ENCODE peak calls at places on chromosomes 6 and 20, in seven cellular contexts. F is H9, L is mesenchymal stem cell, U is IMR-90, A is neuronal stem cell, J is mesendoderm, C is H1. Z is an unnamed sample.
A peak's percentile ranks its signal among the peaks of the same experiment; 100 is the strongest.

GRCh38 chr6:2900821-2901644 is 2.1 kb downstream of the SERPINB9 start:
- DNase-seq in J (peak; percentile 23), U (no peak), A (no peak), C (no peak), L (peak; percentile 13), F (peak; percentile 25), Z (no peak)

GRCh38 chr6:29758761-29759160 is 35.5 kb downstream of the HLA-F start:
- DNase-seq in U (no peak), L (no peak), J (no peak), F (peak; percentile 55), A (no peak), C (no peak), Z (no peak)

GRCh38 chr20:41135187-41135887 is 2.0 kb upstream of the PLCG1 start:
- DNase-seq in A (peak; percentile 30), L (peak; percentile 45), F (peak; percentile 81), U (peak; percentile 14), C (peak; percentile 53), J (peak; percentile 90), Z (no peak)

GRCh38 chr6:170291271-170292110 is 613 bp upstream of the DLL1 start:
- DNase-seq in F (peak; percentile 92), J (peak; percentile 58), U (no peak), A (peak; percentile 91), C (peak; percentile 67), L (no peak), Z (no peak)

GRCh38 chr20:35252037-35252461 is 25.6 kb downstream of the MMP24 start:
- DNase-seq in L (peak; percentile 38), C (no peak), U (no peak), F (no peak), J (no peak), A (no peak), Z (no peak)

GRCh38 chr20:35226775-35227681 is 538 bp downstream of the MMP24 start:
- DNase-seq in L (peak; percentile 56), C (no peak), A (peak; percentile 72), U (peak; percentile 34), F (peak; percentile 74), J (peak; percentile 66), Z (peak; percentile 54)

GRCh38 chr6:144036064-144036873 is 28.2 kb upstream of the PLAGL1 start:
- DNase-seq in A (peak; percentile 9), U (peak; percentile 40), J (peak; percentile 22), C (no peak), L (peak; percentile 57), F (peak; percentile 41), Z (peak; percentile 3)

GRCh38 chr6:9521152-9521530 is 893.7 kb downstream of the TFAP2A start:
- DNase-seq in C (no peak), U (no peak), J (no peak), L (no peak), F (no peak), A (no peak), Z (no peak)

GRCh38 chr20:6959900-6960312 is 192.4 kb downstream of the BMP2 start:
- DNase-seq in J (no peak), C (no peak), F (no peak), U (no peak), A (no peak), L (no peak), Z (peak; percentile 4)

GRCh38 chr20:52083627-52084232 is 107.8 kb downstream of the ZFP64 start:
- DNase-seq in F (peak; percentile 57), L (peak; percentile 74), C (peak; percentile 25), A (peak; percentile 59), U (peak; percentile 75), J (peak; percentile 64), Z (peak; percentile 48)

GRCh38 chr6:3427740-3428085 is 29.1 kb downstream of the SLC22A23 start:
- DNase-seq in F (no peak), L (no peak), J (no peak), A (no peak), U (no peak), C (no peak), Z (no peak)

GRCh38 chr6:17042422-17043147 is 59.3 kb upstream of the STMND1 start:
- DNase-seq in U (peak; percentile 68), J (peak; percentile 86), L (peak; percentile 73), F (peak; percentile 73), C (peak; percentile 41), A (peak; percentile 5), Z (peak; percentile 2)

GRCh38 chr20:9211016-9211760 is 142.3 kb downstream of the PLCB4 start:
- DNase-seq in J (no peak), L (no peak), A (no peak), U (no peak), C (no peak), F (no peak), Z (no peak)

GRCh38 chr20:1185316-1185741 is 548 bp upstream of the TMEM74B start:
- DNase-seq in J (peak; percentile 47), L (peak; percentile 13), U (no peak), C (no peak), A (peak; percentile 26), F (no peak), Z (peak; percentile 14)

GRCh38 chr20:36439040-36439730 is 102.1 kb upstream of the MYL9 start:
- DNase-seq in F (peak; percentile 86), L (peak; percentile 53), J (peak; percentile 76), A (peak; percentile 65), U (peak; percentile 43), C (peak; percentile 60), Z (peak; percentile 85)

GRCh38 chr6:65819152-65819551 is 112.1 kb upstream of the EYS start:
- DNase-seq in C (no peak), J (peak; percentile 12), L (peak; percentile 14), A (no peak), F (no peak), U (no peak), Z (no peak)

GRCh38 chr6:137197684-137198645 is 21.2 kb downstream of the IFNGR1 start:
- DNase-seq in J (no peak), U (no peak), C (no peak), A (no peak), L (no peak), F (no peak), Z (peak; percentile 61)

GRCh38 chr20:36744764-36745191 is 1.1 kb downstream of the NDRG3 start:
- DNase-seq in U (peak; percentile 22), F (peak; percentile 47), A (no peak), J (peak; percentile 83), L (no peak), C (no peak), Z (peak; percentile 8)

GRCh38 chr6:114142256-114142655 is 171.3 kb upstream of the HDAC2 start:
- DNase-seq in U (no peak), J (no peak), L (no peak), F (no peak), A (no peak), C (no peak), Z (no peak)

GRCh38 chr6:25253371-25253770 is 25.8 kb upstream of the CARMIL1 start:
- DNase-seq in F (no peak), J (no peak), C (no peak), U (no peak), L (no peak), A (no peak), Z (no peak)

GRCh38 chr6:44176935-44177509 is 18.4 kb downstream of the CAPN11 start:
- DNase-seq in A (no peak), J (no peak), F (no peak), C (no peak), U (no peak), L (no peak), Z (peak; percentile 8)

GRCh38 chr6:149118737-149119653 is 198.5 kb upstream of the TAB2 start:
- DNase-seq in U (no peak), C (no peak), L (no peak), J (no peak), A (no peak), F (no peak), Z (no peak)

GRCh38 chr6:1190361-1190760 is 121.5 kb upstream of the FOXQ1 start:
- DNase-seq in J (peak; percentile 92), U (peak; percentile 95), L (peak; percentile 92), A (no peak), F (no peak), C (peak; percentile 9), Z (peak; percentile 89)

DNA sequence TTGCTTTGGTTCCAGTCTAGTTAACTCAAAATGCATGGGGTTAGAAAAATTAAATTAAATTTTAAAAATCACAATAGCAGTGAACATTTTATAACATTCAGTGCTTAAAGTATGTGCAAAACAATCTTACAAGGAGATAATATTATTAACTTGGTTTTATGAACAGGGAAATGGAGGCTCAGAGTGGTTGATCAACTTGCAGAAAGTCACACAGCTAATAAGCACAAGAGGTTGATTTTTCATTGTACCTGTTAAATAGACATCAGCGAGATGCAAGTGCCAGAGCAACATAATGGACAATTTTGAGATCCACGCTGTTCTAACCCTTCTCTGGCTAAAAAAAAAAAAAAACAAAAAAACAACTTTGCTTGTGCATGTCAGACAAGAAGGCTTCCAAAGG is 219.8 kb downstream of the TSHZ2 start:
- DNase-seq in C (no peak), A (no peak), U (no peak), J (no peak), L (no peak), F (no peak), Z (no peak)
- H2BK5ac ChIP-seq in C (no peak overlapping the region), A (no peak overlapping the region), U (no peak overlapping the region), J (no peak overlapping the region), L (no peak overlapping the region), F (no peak overlapping the region), Z (no peak overlapping the region)

GRCh38 chr6:83756565-83756964 is 47.7 kb upstream of the SNAP91 start:
- DNase-seq in J (no peak), C (no peak), L (no peak), A (no peak), U (no peak), F (no peak), Z (no peak)
- H3K27ac ChIP-seq in J (no peak overlapping the region), C (no peak overlapping the region), L (no peak overlapping the region), A (no peak overlapping the region), U (no peak overlapping the region), F (no peak overlapping the region), Z (no peak overlapping the region)

DNA sequence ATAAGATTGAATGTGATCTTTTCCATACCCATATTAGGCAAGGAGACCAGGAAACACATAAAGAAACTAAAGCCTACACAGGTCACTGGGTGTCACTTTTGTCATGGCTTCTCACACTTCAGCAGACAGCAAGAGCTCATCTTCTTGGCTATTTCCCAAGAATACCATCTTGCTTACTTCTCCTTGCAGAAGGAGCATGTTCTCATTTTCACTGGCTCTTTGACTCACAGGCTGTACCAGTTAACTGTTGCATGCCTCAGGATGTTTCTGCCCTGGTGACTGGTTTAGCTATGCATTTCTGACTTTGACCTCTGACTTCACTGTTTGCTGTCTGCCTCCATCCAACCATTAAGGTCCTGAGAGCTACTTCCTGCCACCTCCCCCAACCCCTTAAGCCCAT is 40.3 kb upstream of the OGFRL1 start:
- DNase-seq in C (peak; percentile 7), U (peak; percentile 75), A (no peak), J (peak; percentile 93), L (peak; percentile 89), F (peak; percentile 31), Z (peak; percentile 48)
- H2AK5ac ChIP-seq in C (no peak overlapping the region), U (peak overlapping the region; percentile 52), A (no peak overlapping the region), J (no peak overlapping the region), L (no peak overlapping the region), F (no peak overlapping the region), Z (no peak overlapping the region)

DNA sequence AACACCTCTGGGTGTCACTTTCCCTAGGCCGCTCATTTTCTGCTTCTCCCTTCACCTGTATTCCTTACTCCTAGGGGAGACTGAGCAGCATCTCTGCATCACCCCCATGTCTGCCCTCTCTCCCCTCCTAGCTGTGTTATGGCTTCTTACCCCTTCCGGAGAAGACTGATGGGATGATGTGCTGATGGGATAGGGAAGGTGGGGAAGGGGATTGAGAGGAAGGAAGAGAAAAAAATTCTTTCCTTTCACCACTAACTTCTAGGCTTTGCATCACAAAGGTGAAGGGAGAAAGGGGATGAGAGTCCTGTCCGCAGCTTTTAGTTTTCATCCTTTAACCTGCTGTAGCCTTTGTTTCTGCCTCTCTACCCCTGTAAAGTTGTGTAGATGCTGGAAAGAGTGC is 26.7 kb downstream of the AKAP7 start:
- DNase-seq in A (no peak), C (no peak), L (no peak), U (no peak), F (peak; percentile 52), J (no peak), Z (no peak)
- H2BK5ac ChIP-seq in A (no peak overlapping the region), C (peak overlapping the region; percentile 94), L (no peak overlapping the region), U (no peak overlapping the region), F (no peak overlapping the region), J (no peak overlapping the region), Z (no peak overlapping the region)

GRCh38 chr6:89978749-89979145 is 84.5 kb downstream of the GJA10 start:
- DNase-seq in J (no peak), L (no peak), A (no peak), F (no peak), U (no peak), C (no peak), Z (no peak)
- H3K27ac ChIP-seq in J (no peak overlapping the region), L (no peak overlapping the region), A (no peak overlapping the region), F (no peak overlapping the region), U (no peak overlapping the region), C (no peak overlapping the region), Z (peak overlapping the region; percentile 38)